ENCODE peak calls at places on chromosomes 6 and 20, in four cellular contexts. I, S, N and G are unnamed samples.
A peak's percentile ranks its signal among the peaks of the same experiment; 100 is the strongest.

GRCh38 chr20:37994512-37994911 is 38.7 kb downstream of the TTI1 start:
- DNase-seq in I (peak; percentile 72), S (no peak), N (peak; percentile 50), G (no peak)

GRCh38 chr6:87095056-87095527 is at the start of gene CGA:
- DNase-seq in I (no peak), S (no peak), N (no peak), G (no peak)

GRCh38 chr6:112321882-112322508 is 25.1 kb upstream of the RFPL4B start:
- DNase-seq in I (no peak), S (no peak), N (no peak), G (no peak)

GRCh38 chr6:148423601-148424270 is 81.1 kb downstream of the SASH1 start:
- DNase-seq in I (no peak), S (no peak), N (no peak), G (no peak)

GRCh38 chr20:45892049-45892816 is 1.1 kb downstream of the CTSA start:
- DNase-seq in I (no peak), S (no peak), N (peak; percentile 18), G (peak; percentile 52)

GRCh38 chr20:50475879-50476292 is 34.3 kb upstream of the PTPN1 start:
- DNase-seq in I (peak; percentile 56), S (no peak), N (peak; percentile 43), G (no peak)

GRCh38 chr20:9270831-9271230 is 201.9 kb downstream of the PLCB4 start:
- DNase-seq in I (no peak), S (no peak), N (peak; percentile 15), G (no peak)

GRCh38 chr20:16017656-16018055 is 555.6 kb downstream of the KIF16B start:
- DNase-seq in I (no peak), S (no peak), N (no peak), G (no peak)

GRCh38 chr6:44660561-44661220 is 273.2 kb downstream of the CDC5L start:
- DNase-seq in I (no peak), S (no peak), N (no peak), G (no peak)

GRCh38 chr6:118660218-118660569 is 8.8 kb upstream of the CEP85L start:
- DNase-seq in I (no peak), S (peak; percentile 36), N (peak; percentile 14), G (no peak)

GRCh38 chr6:22471746-22472145 is 97.6 kb upstream of the HDGFL1 start:
- DNase-seq in I (no peak), S (no peak), N (no peak), G (no peak)

GRCh38 chr6:146543211-146543939 is at the start of gene RAB32:
- DNase-seq in I (peak; percentile 98), S (no peak), N (peak; percentile 80), G (peak; percentile 100)

GRCh38 chr20:50426865-50427739 is 83.1 kb upstream of the PTPN1 start:
- DNase-seq in I (no peak), S (no peak), N (no peak), G (no peak)

GRCh38 chr6:150857062-150857905 is 8.2 kb upstream of the MTHFD1L start:
- DNase-seq in I (no peak), S (no peak), N (peak; percentile 97), G (no peak)
- H3K4me3 ChIP-seq in I (no peak overlapping the region), S (no peak overlapping the region), N (no peak overlapping the region), G (no peak overlapping the region)

GRCh38 chr20:17638835-17639407 is 43.1 kb downstream of the RRBP1 start:
- DNase-seq in I (no peak), S (no peak), N (no peak), G (peak; percentile 33)

GRCh38 chr20:17641993-17642392 is 40.0 kb downstream of the RRBP1 start:
- DNase-seq in I (no peak), S (no peak), N (no peak), G (no peak)

GRCh38 chr20:17641520-17641964 is 40.5 kb downstream of the RRBP1 start:
- DNase-seq in I (no peak), S (no peak), N (no peak), G (no peak)

GRCh38 chr20:17640875-17641378 is 41.1 kb downstream of the RRBP1 start:
- DNase-seq in I (no peak), S (no peak), N (no peak), G (no peak)

DNA sequence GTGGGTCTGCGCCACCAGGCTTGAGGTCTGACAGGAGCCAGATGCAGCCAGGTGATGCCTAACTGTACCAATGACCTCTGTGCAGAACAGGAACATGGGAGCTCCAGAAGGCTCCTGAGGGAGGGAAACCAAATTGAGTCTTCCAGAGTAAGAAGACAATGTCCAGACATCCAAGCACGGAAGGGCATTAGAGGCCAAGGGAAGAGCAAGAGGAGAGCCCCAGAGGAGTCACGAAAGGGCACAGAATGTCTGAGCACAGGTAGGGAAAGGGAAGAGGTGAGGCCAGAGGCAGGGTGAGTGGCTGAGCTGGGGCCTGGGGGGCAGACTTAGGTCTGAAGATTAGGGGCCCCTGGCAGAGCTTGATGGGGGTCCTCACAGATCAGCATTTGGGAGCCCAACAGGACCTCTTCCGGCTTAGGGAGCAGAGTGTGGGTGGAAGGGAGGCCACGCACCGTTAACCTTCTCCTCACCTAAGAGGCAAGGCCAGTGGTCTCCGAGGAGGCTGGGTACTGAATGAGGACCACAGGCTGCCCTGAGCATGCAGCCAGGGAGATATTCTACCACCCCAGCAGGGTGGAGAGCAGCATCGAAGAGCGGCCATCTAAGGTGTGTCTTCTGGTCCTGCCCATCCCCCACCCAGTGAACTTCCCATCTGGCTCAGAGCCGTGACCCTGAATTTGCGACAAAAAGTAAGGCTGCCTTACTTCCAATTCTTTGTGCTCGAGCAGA is 41.7 kb downstream of the RRBP1 start:
- DNase-seq in I (no peak), S (no peak), N (no peak), G (no peak)
- H3K27ac ChIP-seq in I (no peak overlapping the region), S (no peak overlapping the region), N (no peak overlapping the region), G (no peak overlapping the region)

GRCh38 chr6:18122128-18123093 is at the start of gene NHLRC1:
- DNase-seq in I (peak; percentile 94), S (peak; percentile 42), N (peak; percentile 80), G (peak; percentile 95)
- H3K4me3 ChIP-seq in I (peak within 1 kb of the TSS; percentile 66), S (peak within 1 kb of the TSS; percentile 43), N (peak within 1 kb of the TSS; percentile 56), G (peak within 1 kb of the TSS; percentile 38)

DNA sequence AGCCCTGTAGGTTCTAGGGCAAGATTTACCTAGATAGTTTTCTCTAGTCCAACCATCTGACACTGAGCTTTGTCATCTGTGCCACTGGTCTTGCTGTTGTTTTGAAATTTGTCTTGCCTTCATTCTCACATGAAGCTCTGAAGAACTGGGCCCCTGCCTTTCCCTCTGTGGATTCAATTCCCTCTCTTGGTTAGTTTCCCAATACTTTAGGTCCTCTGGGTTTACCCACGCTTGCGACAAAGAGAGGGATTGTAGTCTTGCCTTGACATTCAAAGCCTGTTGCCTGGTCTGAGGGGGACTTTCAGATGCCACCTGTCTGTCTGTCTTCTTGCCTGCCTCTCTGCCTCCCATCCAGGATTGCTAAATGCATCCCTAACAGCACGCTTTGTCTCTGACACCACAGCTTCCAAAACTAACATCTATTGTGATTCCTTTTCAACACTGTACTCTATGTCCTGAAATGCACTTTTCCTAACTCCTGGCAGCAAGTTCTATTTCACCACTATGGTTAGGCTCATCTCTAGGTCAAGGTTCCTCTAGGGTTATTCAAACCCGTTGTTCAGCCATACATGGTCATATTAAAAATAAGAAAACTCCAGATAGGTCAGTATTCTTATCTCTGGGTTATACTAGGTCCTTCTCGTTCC is 25.5 kb upstream of the MANEA start:
- DNase-seq in I (no peak), S (no peak), N (no peak), G (no peak)
- H3K27ac ChIP-seq in I (no peak overlapping the region), S (no peak overlapping the region), N (no peak overlapping the region), G (no peak overlapping the region)

DNA sequence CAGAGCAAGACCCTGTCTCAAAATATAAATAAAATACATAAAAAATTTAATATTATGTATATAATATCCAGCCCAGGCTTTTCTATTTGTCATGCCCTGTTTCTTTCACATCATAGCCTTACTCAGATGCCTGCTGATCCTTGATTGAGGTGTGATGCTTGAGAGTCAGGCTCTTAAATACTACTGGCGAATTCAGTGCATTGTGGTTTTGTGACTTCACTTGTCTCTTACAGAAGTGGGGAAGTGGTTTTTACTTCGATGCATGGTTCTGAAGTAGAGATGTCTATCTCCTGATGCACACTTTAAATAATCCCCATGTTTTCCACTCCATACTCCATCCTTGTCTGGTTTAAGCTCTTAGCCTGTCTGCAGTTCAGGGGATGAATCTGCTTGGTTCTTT is 29.1 kb downstream of the ASXL1 start:
- DNase-seq in I (no peak), S (no peak), N (peak; percentile 18), G (no peak)
- H3K4me3 ChIP-seq in I (no peak overlapping the region), S (peak overlapping the region; percentile 5), N (no peak overlapping the region), G (no peak overlapping the region)

DNA sequence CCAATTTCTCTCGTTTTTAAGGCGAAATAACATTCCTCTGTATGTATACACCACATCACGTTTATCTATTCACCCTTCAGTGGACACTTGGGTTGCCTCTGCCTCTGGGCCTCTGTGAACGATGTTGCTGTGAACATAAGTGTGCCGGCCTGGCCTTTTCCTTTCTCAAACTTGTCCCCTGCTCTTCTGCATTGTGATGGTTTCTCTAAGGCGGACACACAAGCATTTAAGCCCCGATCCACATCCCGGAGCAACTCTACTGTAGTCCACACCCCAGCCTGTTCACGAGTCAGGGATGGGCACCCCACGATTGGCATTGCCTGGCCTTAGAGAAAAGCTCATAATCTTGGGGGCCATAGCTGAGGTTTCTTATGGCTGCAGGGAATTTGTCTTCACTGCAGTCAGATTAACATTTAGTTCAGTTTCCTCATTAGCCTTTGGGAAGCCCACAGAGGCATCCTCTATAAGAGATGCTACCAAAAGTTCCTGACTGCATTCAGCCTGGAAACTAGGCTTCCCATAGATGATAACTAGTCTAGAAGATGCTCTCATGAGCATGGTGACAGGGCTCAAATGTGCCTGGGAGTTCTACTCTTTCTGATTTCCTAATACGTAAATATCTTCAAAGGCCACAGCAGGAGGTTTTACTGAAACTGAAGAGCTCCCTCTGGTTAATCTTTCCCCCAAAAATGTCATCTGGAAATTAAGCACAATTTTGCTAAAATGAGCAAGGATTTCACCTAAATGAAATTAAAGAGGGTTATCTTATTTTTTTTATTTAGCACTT is 772 bp downstream of the ZC3H12D start:
- DNase-seq in I (no peak), S (no peak), N (no peak), G (no peak)
- H3K27ac ChIP-seq in I (peak overlapping the region; percentile 90), S (peak overlapping the region; percentile 73), N (no peak overlapping the region), G (peak overlapping the region; percentile 84)

GRCh38 chr6:108118791-108119211 is 44.3 kb upstream of the OSTM1 start:
- DNase-seq in I (no peak), S (no peak), N (no peak), G (no peak)
- H3K4me3 ChIP-seq in I (peak overlapping the region; percentile 82), S (peak overlapping the region; percentile 57), N (peak overlapping the region; percentile 3), G (peak overlapping the region; percentile 15)

GRCh38 chr6:11416936-11417576 is 120.5 kb upstream of the TMEM170B start:
- DNase-seq in I (no peak), S (no peak), N (no peak), G (no peak)
- H3K27ac ChIP-seq in I (no peak overlapping the region), S (no peak overlapping the region), N (no peak overlapping the region), G (no peak overlapping the region)